ENCODE peak calls at places on chromosomes 4 and X, in six cellular contexts. Y is mesenchymal stem cell, E is mesendoderm, N is IMR-90, G is H1, Z is trophoblast cell. T is an unnamed sample. For H3K36me3, the result is how much of the 10 kb centered on the place peaks cover.

GRCh38 chr4:153731239-153731638 is 28.6 kb downstream of the RNF175 start:
- DNase-seq in Y (peak), E (no peak), N (peak), G (no peak), Z (no peak), T (no peak)

GRCh38 chr4:128288689-128289106 is 1.1 kb upstream of the PGRMC2 start:
- DNase-seq in Y (peak), E (peak), N (peak), G (no peak), Z (peak), T (no peak)

GRCh38 chr4:102867278-102868152 is 1.3 kb upstream of the CISD2 start:
- DNase-seq in Y (no peak), E (no peak), N (no peak), G (no peak), Z (no peak), T (no peak)

GRCh38 chr4:184745747-184746531 is 12.0 kb upstream of the CENPU start:
- DNase-seq in Y (peak), E (peak), N (peak), G (peak), Z (peak), T (peak)

GRCh38 chrX:150018931-150019331 is 80.6 kb upstream of the EOLA2 start:
- DNase-seq in Y (peak), E (no peak), N (peak), G (no peak), Z (peak), T (no peak)

GRCh38 chr4:93832097-93832496 is 3.5 kb downstream of the ATOH1 start:
- DNase-seq in Y (no peak), E (peak), N (no peak), G (no peak), Z (no peak), T (peak)

GRCh38 chr4:770022-770421 is 55.9 kb downstream of the CPLX1 start:
- DNase-seq in Y (no peak), E (no peak), N (peak), G (no peak), Z (no peak), T (no peak)

GRCh38 chr4:53186714-53187358 is 179.0 kb downstream of the SCFD2 start:
- DNase-seq in Y (no peak), E (no peak), N (no peak), G (no peak), Z (no peak), T (no peak)

GRCh38 chrX:153669174-153669890 is 4.3 kb downstream of the PNCK start:
- DNase-seq in Y (no peak), E (peak), N (no peak), G (peak), Z (no peak), T (no peak)

GRCh38 chr4:734951-735350 is 29.3 kb downstream of the PCGF3 start:
- DNase-seq in Y (no peak), E (no peak), N (no peak), G (no peak), Z (no peak), T (no peak)

GRCh38 chr4:67288964-67289363 is 256.3 kb downstream of the CENPC start:
- DNase-seq in Y (peak), E (peak), N (no peak), G (peak), Z (no peak), T (peak)

GRCh38 chr4:27357283-27357682 is 496.6 kb downstream of the STIM2 start:
- DNase-seq in Y (peak), E (peak), N (no peak), G (no peak), Z (no peak), T (no peak)

GRCh38 chr4:24476209-24476781 is 108.1 kb downstream of the DHX15 start:
- DNase-seq in Y (peak), E (peak), N (peak), G (no peak), Z (no peak), T (no peak)

GRCh38 chr4:93243262-93243661 is 585.3 kb upstream of the ATOH1 start:
- DNase-seq in Y (no peak), E (no peak), N (no peak), G (no peak), Z (no peak), T (no peak)

GRCh38 chr4:2247128-2248043 is 5.5 kb upstream of the HAUS3 start:
- DNase-seq in Y (no peak), E (no peak), N (no peak), G (peak), Z (no peak), T (no peak)

GRCh38 chr4:68375667-68376559 is 26.0 kb upstream of the YTHDC1 start:
- DNase-seq in Y (peak), E (peak), N (peak), G (peak), Z (peak), T (peak)

GRCh38 chr4:181278941-181279340 is 964.3 kb upstream of the TENM3 start:
- DNase-seq in Y (no peak), E (peak), N (no peak), G (no peak), Z (no peak), T (no peak)

GRCh38 chr4:47222276-47222675 is 190.9 kb downstream of the GABRB1 start:
- DNase-seq in Y (peak), E (no peak), N (peak), G (no peak), Z (no peak), T (no peak)

GRCh38 chr4:14719053-14719452 is 283.2 kb upstream of the CPEB2 start:
- DNase-seq in Y (peak), E (no peak), N (peak), G (no peak), Z (no peak), T (no peak)

GRCh38 chr4:10075158-10075863 is 41.3 kb downstream of the WDR1 start:
- DNase-seq in Y (no peak), E (no peak), N (no peak), G (no peak), Z (no peak), T (no peak)

GRCh38 chrX:70096052-70096451 is 33.8 kb downstream of the OTUD6A start:
- DNase-seq in Y (no peak), E (peak), N (peak), G (no peak), Z (no peak), T (no peak)

GRCh38 chrX:110321670-110322069 is 3.8 kb upstream of the AMMECR1 start:
- DNase-seq in Y (no peak), E (no peak), N (no peak), G (no peak), Z (no peak), T (no peak)

GRCh38 chr4:76310683-76311082 is 4.2 kb downstream of the STBD1 start:
- DNase-seq in Y (no peak), E (no peak), N (no peak), G (no peak), Z (no peak), T (no peak)

GRCh38 chrX:31708116-31708515 is 636.3 kb upstream of the FTHL17 start:
- DNase-seq in Y (no peak), E (no peak), N (no peak), G (no peak), Z (no peak), T (no peak)

GRCh38 chr4:2008921-2009650 is at the start of gene NELFA:
- DNase-seq in Y (peak), E (peak), N (peak), G (peak), Z (peak), T (peak)

GRCh38 chrX:148416142-148416541 is 84.3 kb upstream of the AFF2 start:
- DNase-seq in Y (no peak), E (no peak), N (no peak), G (no peak), Z (no peak), T (no peak)

GRCh38 chr4:171266666-171267065 is 546.5 kb upstream of the GALNTL6 start:
- DNase-seq in Y (no peak), E (no peak), N (no peak), G (no peak), Z (no peak), T (no peak)

GRCh38 chr4:147409350-147409749 is 71.5 kb upstream of the EDNRA start:
- DNase-seq in Y (no peak), E (no peak), N (peak), G (no peak), Z (no peak), T (no peak)

GRCh38 chr4:3320361-3321023 is 27.7 kb downstream of the RGS12 start:
- DNase-seq in Y (no peak), E (no peak), N (no peak), G (no peak), Z (no peak), T (no peak)

GRCh38 chrX:41339148-41339547 is 5.2 kb downstream of the DDX3X start:
- DNase-seq in Y (no peak), E (no peak), N (no peak), G (no peak), Z (no peak), T (no peak)

GRCh38 chrX:41338422-41338821 is 4.5 kb downstream of the DDX3X start:
- DNase-seq in Y (no peak), E (no peak), N (no peak), G (no peak), Z (no peak), T (no peak)

GRCh38 chrX:41347186-41347585 is 13.2 kb downstream of the DDX3X start:
- DNase-seq in Y (no peak), E (no peak), N (no peak), G (no peak), Z (no peak), T (no peak)

GRCh38 chrX:41348551-41348950 is 14.6 kb downstream of the DDX3X start:
- DNase-seq in Y (no peak), E (no peak), N (no peak), G (no peak), Z (no peak), T (no peak)

DNA sequence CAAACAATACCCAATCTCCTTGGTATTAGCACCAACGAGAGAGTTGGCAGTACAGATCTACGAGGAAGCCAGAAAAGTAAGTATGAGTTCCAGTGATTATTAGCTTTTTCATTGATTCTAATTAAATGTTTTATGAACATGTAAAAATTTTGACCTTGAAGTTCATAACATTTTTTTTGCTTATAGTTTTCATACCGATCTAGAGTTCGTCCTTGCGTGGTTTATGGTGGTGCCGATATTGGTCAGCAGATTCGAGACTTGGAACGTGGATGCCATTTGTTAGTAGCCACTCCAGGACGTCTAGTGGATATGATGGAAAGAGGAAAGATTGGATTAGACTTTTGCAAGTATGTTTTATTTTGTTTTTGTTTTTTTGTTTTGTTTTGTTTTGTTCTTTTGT is 10.1 kb downstream of the DDX3X start:
- DNase-seq in Y (no peak), E (no peak), N (no peak), G (no peak), Z (no peak), T (no peak)
- H3K36me3 ChIP-seq in Y (under half), E (under half), N (half or more), G (half or more), Z (under half), T (under half)

DNA sequence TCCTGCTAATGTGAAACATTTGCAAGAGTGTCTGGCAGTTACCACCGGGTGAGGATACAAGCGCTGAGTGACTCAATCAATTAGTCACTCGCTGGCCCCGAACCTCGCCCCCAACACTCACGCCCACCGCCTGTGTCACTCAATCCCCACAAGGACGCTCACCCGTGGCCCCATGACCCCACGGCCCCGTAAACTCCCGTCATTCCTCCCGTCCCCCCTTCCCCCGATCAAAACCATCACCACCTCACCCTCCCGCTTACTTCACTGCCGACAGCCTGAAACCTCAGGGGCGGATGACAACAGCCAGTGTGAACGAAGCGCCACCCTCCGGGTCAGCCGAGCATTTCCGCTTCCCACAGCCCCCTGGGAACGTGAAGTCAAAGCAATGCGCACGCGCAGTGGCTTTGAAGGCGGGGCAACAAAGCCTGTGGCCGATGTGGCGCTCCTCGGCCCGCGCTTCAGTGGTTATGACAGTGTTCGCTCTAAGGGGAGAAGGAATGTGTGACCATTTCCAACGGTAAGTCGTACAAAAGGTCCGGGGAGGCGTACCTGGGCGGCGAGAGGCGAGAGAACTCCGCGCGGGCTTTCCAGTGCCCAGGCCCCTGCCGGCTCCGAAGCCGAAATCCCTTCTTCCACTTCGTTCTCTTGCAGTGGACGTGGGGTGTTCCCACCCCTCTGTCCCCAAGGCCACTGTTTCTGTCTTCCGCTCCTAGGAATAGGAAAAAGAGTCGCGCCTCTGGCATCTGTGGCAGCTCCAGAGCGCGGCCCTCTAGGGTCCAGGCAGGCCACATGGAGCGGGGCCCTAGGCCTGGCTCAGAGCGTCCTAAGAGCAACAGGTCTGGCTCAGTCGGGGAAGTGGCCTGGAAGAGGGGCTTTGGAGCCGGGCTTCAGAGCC is at the start of gene ZNF674:
- DNase-seq in Y (peak), E (peak), N (peak), G (peak), Z (peak), T (peak)
- H3K4ac ChIP-seq in Y (no peak), E (peak), N (peak), G (no peak), Z (peak), T (no peak)

DNA sequence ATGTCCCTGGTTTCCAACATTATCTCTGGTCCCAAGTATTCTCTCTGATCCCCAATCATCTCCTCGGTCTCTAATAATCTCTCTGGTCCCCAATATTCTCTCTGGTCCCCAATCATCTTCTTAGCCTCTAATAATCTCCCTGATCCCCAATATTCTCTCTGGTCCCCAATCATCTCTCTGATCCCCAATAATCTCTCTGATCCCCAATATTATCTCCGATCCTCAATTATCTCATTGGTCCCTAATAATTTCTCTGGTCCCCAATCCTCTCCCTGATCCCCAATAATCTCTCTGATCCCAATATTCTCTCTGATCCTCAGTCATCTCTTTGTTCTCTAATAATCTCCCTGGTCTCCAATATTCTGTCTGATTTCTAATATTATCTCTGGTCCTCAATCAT is 16.6 kb downstream of the P2RY8 start:
- DNase-seq in Y (no peak), E (no peak), N (no peak), G (no peak), Z (no peak), T (no peak)
- H3K36me3 ChIP-seq in Y (under half), E (under half), N (under half), G (under half), Z (under half), T (under half)

DNA sequence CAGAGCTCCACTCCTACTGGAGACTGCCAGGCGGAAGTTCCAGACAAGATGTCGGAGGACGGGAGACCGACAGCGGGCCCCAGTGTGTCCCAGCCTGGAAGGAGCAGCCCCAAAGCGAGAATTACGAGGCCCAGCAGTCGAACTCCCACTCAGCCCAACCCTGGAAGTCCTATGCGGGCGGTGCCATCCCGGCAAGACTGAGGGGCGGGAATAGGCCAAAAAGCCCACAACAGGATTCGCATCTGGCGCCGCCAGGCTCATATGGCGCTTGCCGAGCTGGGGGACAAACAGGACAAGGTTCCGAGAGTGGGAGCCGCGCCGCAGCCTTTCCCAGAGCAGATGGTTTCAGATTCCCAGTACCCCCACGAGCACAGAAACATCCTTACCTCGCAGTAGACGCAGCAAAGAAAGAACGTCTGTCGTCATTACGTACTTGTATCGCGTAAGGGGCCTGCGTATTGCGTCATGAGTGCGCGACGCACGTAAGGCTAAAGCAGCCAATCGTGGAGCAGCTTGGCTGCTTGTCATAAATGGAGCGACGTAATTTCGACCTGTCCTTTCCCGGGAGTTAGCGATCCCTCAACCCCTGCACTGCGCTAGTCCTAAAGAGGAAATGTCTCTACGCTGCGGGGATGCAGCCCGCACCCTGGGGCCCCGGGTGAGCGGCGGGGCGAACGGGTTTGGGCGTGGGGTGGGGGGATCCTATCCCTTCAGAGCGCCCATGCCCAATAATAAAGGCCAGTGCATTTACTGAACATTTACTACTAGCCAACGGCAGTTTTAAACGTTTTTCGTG is at the start of the genes LIAS and RPL9:
- DNase-seq in Y (peak), E (peak), N (peak), G (peak), Z (peak), T (peak)
- H3K4ac ChIP-seq in Y (peak), E (peak), N (peak), G (peak), Z (peak), T (peak)

GRCh38 chr4:139530833-139531427 is 25.1 kb downstream of the SETD7 start:
- DNase-seq in Y (peak), E (peak), N (no peak), G (peak), Z (peak), T (peak)
- H3K36me3 ChIP-seq in Y (under half), E (under half), N (under half), G (under half), Z (under half), T (under half)

DNA sequence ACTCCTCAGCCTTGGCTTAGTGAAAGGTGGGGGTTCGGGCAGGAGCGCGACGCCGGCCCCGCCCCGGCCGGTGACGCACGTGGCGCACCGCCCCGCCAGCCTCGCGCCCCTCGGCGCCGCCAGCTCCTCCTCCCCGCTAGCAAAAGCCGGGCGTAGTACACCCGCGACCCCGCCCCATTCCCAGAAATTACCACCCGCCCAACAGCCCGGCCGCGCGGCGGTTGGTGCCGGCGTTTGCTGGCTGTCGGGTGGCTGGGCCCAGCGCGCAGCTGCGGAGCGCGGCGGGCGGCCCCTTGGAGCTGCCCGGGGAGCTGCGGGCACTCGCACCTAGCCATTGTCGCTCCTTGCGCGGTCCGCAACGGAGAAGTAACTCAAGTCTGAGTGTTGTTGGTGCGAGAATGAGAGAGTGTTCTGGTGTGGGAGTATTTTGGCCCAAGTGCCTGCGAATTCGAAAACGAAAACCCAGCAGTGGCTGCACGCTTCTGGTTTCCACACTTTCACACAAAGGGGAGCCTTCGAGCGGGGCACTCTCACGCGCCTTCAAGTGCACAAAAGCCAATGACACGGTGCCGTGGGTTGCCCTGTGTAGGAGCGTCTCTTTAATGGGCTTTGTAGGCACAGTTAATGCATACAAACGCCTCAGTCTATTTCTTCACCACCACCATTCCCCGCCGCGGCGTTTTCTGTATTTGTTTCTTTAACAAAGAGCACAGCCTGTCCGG is 1.0 kb upstream of the ELF2 start:
- DNase-seq in Y (peak), E (peak), N (peak), G (peak), Z (peak), T (peak)
- H3K4ac ChIP-seq in Y (no peak), E (no peak), N (peak), G (peak), Z (no peak), T (no peak)

GRCh38 chr4:134628074-134628473 is 426.5 kb upstream of the PABPC4L start:
- DNase-seq in Y (no peak), E (no peak), N (no peak), G (no peak), Z (no peak), T (no peak)
- H3K36me3 ChIP-seq in Y (under half), E (under half), N (under half), G (under half), Z (under half), T (under half)

DNA sequence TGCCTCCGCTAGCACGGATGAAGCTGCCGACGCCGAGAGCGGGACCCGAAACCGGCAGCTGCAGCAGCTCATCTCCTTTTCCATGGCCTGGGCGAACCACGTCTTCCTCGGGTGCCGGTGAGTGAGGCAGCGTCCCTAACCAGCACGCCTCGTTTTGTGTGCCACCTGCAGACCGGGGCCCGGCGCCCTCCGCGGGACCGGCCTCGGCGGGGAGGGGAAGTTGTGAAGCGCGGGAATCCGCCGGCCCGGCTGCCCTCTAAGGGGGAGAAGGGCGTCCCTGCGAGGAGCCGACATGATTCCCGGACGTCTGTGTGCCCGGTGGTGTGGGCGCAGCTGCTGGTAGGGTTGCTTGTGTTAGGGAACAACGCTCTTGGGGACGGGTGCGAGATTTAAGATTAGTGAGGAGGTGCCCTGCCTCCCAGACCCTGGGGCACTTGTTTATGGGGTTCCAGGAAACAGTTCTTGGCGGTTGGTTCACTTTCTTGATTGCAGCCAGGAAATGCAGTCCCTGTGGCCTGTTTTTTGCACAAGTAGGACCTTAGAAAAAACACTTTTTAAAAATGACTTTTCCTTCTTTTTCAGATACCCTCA is 612 bp downstream of the CDKN2AIP start:
- DNase-seq in Y (no peak), E (peak), N (no peak), G (no peak), Z (no peak), T (no peak)
- H3K4ac ChIP-seq in Y (peak), E (peak), N (peak), G (no peak), Z (peak), T (no peak)

GRCh38 chr4:187258651-187259401 is 535.2 kb upstream of the FAT1 start:
- DNase-seq in Y (no peak), E (peak), N (no peak), G (no peak), Z (no peak), T (no peak)
- H3K36me3 ChIP-seq in Y (under half), E (under half), N (under half), G (under half), Z (under half), T (under half)

T was measured in neuronal stem cell.